ENCODE peak calls at places on chromosomes 6 and 20, in five cellular contexts. M is NK-92 treated with Interleukin-12 subunit alpha and Interleukin-12 subunit beta, amount 100 ng/mL, for 24 hours; O is C1 segment of cervical spinal cord; B is stomach; V is LNCaP clone FGC. S is an unnamed sample.

GRCh38 chr6:104710543-104711335 is 149.0 kb downstream of the HACE1 start:
- DNase-seq in V (no peak), O (no peak), M (no peak), B (no peak), S (no peak)

GRCh38 chr20:38534756-38535155 is 46.2 kb upstream of the ADIG start:
- DNase-seq in V (no peak), O (no peak), B (no peak), M (no peak), S (peak)

GRCh38 chr6:33577718-33578117 is 2.4 kb downstream of the BAK1 start:
- DNase-seq in B (no peak), V (no peak), O (no peak), M (no peak), S (no peak)

GRCh38 chr6:169969372-169970099 is 218.1 kb downstream of the ERMARD start:
- DNase-seq in O (no peak), V (no peak), B (peak), M (no peak), S (no peak)

GRCh38 chr20:2167122-2167521 is 65.5 kb downstream of the STK35 start:
- DNase-seq in V (no peak), M (no peak), O (no peak), B (no peak), S (no peak)

GRCh38 chr20:58542411-58543095 is 27.4 kb upstream of the APCDD1L start:
- DNase-seq in M (no peak), O (no peak), B (peak), V (no peak), S (peak)

GRCh38 chr6:166786704-166787293 is 159.7 kb upstream of the RPS6KA2 start:
- DNase-seq in O (no peak), V (peak), M (no peak), B (no peak), S (no peak)

GRCh38 chr20:17654649-17655285 is 27.3 kb downstream of the RRBP1 start:
- DNase-seq in O (no peak), M (no peak), V (no peak), B (no peak), S (no peak)

GRCh38 chr20:56527521-56527920 is 3.0 kb downstream of the FAM209A start:
- DNase-seq in M (no peak), B (no peak), O (no peak), V (no peak), S (no peak)

S was measured in natural killer cell treated with Interleukin-12 subunit alpha and Interleukin-12 subunit beta and Interleukin-15 and Interleukin-18, amount 100 ng/mL, for 72 hours.